ENCODE peak calls at places on chromosomes 7 and 10, in eight cellular contexts. Y is heart left ventricle, B is right lobe of liver, K is dorsolateral prefrontal cortex, Z is AG04450, P is GM23338, L is HCT116, E is left ventricle myocardium inferior. T is an unnamed sample.
A peak's percentile ranks its signal among the peaks of the same experiment; 100 is the strongest.

GRCh38 chr10:112899396-112900065 is 50.5 kb upstream of the TCF7L2 start:
- DNase-seq in Y (no peak), Z (no peak), L (no peak), K (no peak), B (peak; percentile 87), P (no peak), E (no peak), T (no peak)

GRCh38 chr10:62638062-62638477 is 166.4 kb upstream of the ADO start:
- DNase-seq in L (no peak), Y (no peak), E (no peak), P (no peak), Z (no peak), B (no peak), K (no peak), T (no peak)

GRCh38 chr10:3811331-3811870 is 26.4 kb upstream of the KLF6 start:
- DNase-seq in E (no peak), Z (no peak), Y (no peak), K (no peak), L (no peak), B (no peak), P (no peak), T (no peak)

GRCh38 chr10:480928-481551 is 208.4 kb downstream of the DIP2C start:
- DNase-seq in Y (no peak), Z (no peak), L (no peak), B (no peak), E (no peak), K (no peak), P (no peak), T (no peak)

GRCh38 chr10:79487296-79488194 is 24.8 kb upstream of the EIF5AL1 start:
- DNase-seq in B (peak; percentile 72), L (peak; percentile 81), Y (peak; percentile 53), Z (no peak), P (peak; percentile 94), K (no peak), E (peak; percentile 43), T (peak; percentile 70)

GRCh38 chr7:151429232-151429554 is 10.7 kb downstream of the CRYGN start:
- DNase-seq in L (no peak), K (no peak), P (no peak), E (no peak), B (no peak), Z (no peak), Y (no peak), T (no peak)

GRCh38 chr7:15938153-15938552 is 251.7 kb upstream of the MEOX2 start:
- DNase-seq in B (no peak), L (no peak), P (no peak), K (no peak), Y (no peak), E (no peak), Z (no peak), T (no peak)

GRCh38 chr7:30989824-30990140 is 26.0 kb downstream of the GHRHR start:
- DNase-seq in K (no peak), P (no peak), E (no peak), Y (no peak), Z (no peak), L (no peak), B (no peak), T (no peak)

GRCh38 chr10:60390224-60390626 is 550 bp upstream of the ANK3 start:
- DNase-seq in Z (peak; percentile 16), E (no peak), B (no peak), L (no peak), Y (no peak), P (no peak), K (no peak), T (no peak)

GRCh38 chr10:75972494-75973276 is 541.3 kb downstream of the LRMDA start:
- DNase-seq in P (no peak), B (no peak), Z (peak; percentile 18), L (no peak), K (no peak), E (no peak), Y (no peak), T (no peak)

GRCh38 chr10:88028654-88029053 is 165.2 kb downstream of the PTEN start:
- DNase-seq in Z (no peak), E (no peak), K (no peak), L (no peak), P (no peak), B (no peak), Y (no peak), T (no peak)

GRCh38 chr10:88881335-88881734 is 1.3 kb downstream of the STAMBPL1 start:
- DNase-seq in B (no peak), K (no peak), Y (no peak), L (no peak), E (no peak), P (no peak), Z (no peak), T (no peak)

GRCh38 chr7:86282014-86282682 is 361.6 kb upstream of the GRM3 start:
- DNase-seq in L (no peak), E (no peak), B (peak; percentile 41), Y (no peak), K (no peak), P (peak; percentile 20), Z (no peak), T (no peak)

GRCh38 chr10:69409968-69410367 is 6.8 kb downstream of the TACR2 start:
- DNase-seq in E (no peak), Z (no peak), B (no peak), L (no peak), Y (peak; percentile 65), P (no peak), K (no peak), T (peak; percentile 77)

GRCh38 chr7:55365103-55365679 is at the start of gene LANCL2:
- DNase-seq in K (peak; percentile 38), E (no peak), Y (peak; percentile 16), B (peak; percentile 74), P (peak; percentile 72), L (no peak), Z (no peak), T (no peak)

GRCh38 chr10:99658622-99659030 is 683 bp upstream of the ENTPD7 start:
- DNase-seq in K (peak; percentile 25), B (peak; percentile 72), Y (peak; percentile 18), E (peak; percentile 31), Z (no peak), P (peak; percentile 40), L (peak; percentile 12), T (no peak)

GRCh38 chr7:91112902-91113321 is 151.3 kb upstream of the FZD1 start:
- DNase-seq in L (no peak), K (no peak), E (no peak), B (no peak), Z (peak; percentile 55), P (no peak), Y (no peak), T (no peak)

DNA sequence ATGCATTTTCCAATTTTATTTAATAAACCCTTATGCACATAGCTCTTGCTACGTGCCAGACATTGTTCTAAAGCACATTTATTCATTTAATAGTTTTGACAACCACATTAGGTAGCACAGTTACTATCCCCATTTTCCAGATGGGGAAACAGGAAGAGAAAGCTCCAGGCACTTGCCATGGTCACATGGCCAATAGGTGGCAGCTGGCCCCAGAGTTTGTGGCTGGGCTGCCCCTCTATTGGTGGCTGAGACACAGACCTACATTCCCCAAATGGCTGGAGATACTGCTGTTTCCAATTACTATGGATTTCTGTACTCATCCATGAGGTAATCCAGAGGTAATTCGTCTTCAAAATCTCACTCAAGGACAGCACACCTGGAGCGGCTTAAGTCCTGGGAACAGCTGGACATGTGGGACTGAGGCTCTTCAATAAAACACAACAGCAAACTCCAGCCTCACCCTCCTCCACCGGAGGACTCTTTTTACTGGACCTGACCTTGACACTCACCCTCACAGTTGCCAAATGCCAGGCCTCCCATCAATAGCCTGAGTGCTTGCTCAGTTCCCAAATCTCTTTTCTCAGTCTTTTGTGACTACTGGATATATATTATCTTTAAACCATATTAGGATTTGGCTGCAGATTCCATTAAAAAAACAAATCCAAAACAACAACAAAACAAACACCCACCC is 106.1 kb downstream of the CLEC2L start:
- DNase-seq in E (no peak), K (no peak), L (no peak), Y (no peak), Z (no peak), P (no peak), B (no peak), T (no peak)
- TF ChIP-seq CTCF in E (no peak), K (no peak), L (no peak), Y (peak; percentile 9), Z (no peak), P (no peak), B (no peak), T (no peak)

DNA sequence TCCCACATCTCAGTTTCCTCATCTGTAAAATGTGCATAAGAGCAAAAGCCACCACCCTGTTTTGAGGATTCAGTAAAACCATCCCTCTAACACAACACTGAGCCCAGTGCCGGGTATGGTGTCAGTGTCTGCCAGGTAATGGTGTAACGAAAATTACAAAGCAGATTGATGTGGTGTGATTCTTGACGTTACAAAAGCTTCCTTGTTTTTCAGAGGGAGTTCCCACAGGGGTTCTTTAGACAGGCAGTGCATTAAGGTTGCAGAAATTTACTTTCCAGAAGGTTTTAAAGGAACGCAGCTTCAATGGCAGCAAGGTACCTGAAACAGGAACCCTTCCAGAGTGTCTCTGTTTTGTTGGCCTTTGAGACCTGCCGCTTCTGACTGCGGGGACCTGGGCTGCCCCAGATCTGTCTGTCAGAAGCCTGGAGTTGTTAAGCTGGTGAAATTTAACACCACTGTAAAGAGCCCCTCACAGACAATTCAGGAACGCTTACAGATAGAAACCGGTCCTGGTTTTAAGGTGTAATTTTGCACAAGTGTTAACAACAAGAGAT is 168.3 kb downstream of the CUX1 start:
- DNase-seq in E (no peak), Y (no peak), K (no peak), P (peak; percentile 62), L (no peak), B (no peak), Z (no peak), T (no peak)
- H3K4me3 ChIP-seq in E (no peak overlapping the region), Y (no peak overlapping the region), K (no peak overlapping the region), P (no peak overlapping the region), L (no peak overlapping the region), B (no peak overlapping the region), Z (no peak overlapping the region), T (no peak overlapping the region)

GRCh38 chr7:131753620-131754222 is 197.3 kb upstream of the PODXL start:
- DNase-seq in B (no peak), Z (no peak), Y (no peak), E (no peak), P (peak; percentile 76), L (peak; percentile 22), K (no peak), T (no peak)
- TF ChIP-seq CTCF in B (no peak), Z (peak; percentile 39), Y (peak; percentile 16), E (peak; percentile 31), P (peak; percentile 65), L (peak; percentile 65), K (no peak), T (no peak)

GRCh38 chr10:8063128-8063908 is 8.8 kb downstream of the GATA3 start:
- DNase-seq in Z (no peak), L (no peak), B (no peak), K (no peak), P (peak; percentile 83), E (no peak), Y (no peak), T (no peak)

GRCh38 chr10:8060010-8060703 is 5.7 kb downstream of the GATA3 start:
- DNase-seq in B (no peak), Y (no peak), K (no peak), P (peak; percentile 45), E (no peak), Z (no peak), L (no peak), T (no peak)

GRCh38 chr10:8060704-8061121 is 6.2 kb downstream of the GATA3 start:
- DNase-seq in K (no peak), Y (no peak), L (no peak), Z (no peak), E (no peak), B (no peak), P (peak; percentile 31), T (no peak)

GRCh38 chr10:8059191-8059936 is 4.9 kb downstream of the GATA3 start:
- DNase-seq in Y (no peak), E (no peak), L (no peak), B (no peak), P (peak; percentile 62), K (no peak), Z (no peak), T (no peak)

GRCh38 chr10:8061274-8062211 is 7.1 kb downstream of the GATA3 start:
- DNase-seq in K (no peak), E (no peak), Y (no peak), L (no peak), P (peak; percentile 55), Z (no peak), B (no peak), T (no peak)
- H3K4me3 ChIP-seq in K (no peak overlapping the region), E (no peak overlapping the region), Y (peak overlapping the region; percentile 40), L (no peak overlapping the region), P (peak overlapping the region; percentile 60), Z (no peak overlapping the region), B (no peak overlapping the region), T (no peak overlapping the region)